ENCODE peak calls at places on chromosomes 6 and 20, in five cellular contexts. One of them, this sample, is unnamed.
A peak's percentile ranks its signal among the peaks of the same experiment; 100 is the strongest.

GRCh38 chr20:43919686-43920403 is 5.2 kb downstream of the TOX2 start:
- DNase-seq in LNCaP clone FGC: no peak
- DNase-seq in astrocyte of the spinal cord: no peak
- DNase-seq in progenitor cell of endocrine pancreas: no peak
- DNase-seq in choroid plexus epithelial cell: no peak
- DNase-seq in this sample: no peak

GRCh38 chr6:165961236-165961751 is 206.4 kb downstream of the TBXT start:
- DNase-seq in progenitor cell of endocrine pancreas: no peak
- DNase-seq in LNCaP clone FGC: no peak
- DNase-seq in astrocyte of the spinal cord: no peak
- DNase-seq in choroid plexus epithelial cell: no peak
- DNase-seq in this sample: no peak

GRCh38 chr6:11536795-11537194 is 754 bp upstream of the TMEM170B start:
- DNase-seq in choroid plexus epithelial cell: no peak
- DNase-seq in astrocyte of the spinal cord: no peak
- DNase-seq in LNCaP clone FGC: no peak
- DNase-seq in progenitor cell of endocrine pancreas: no peak
- DNase-seq in this sample: no peak

GRCh38 chr6:146905313-146905712 is 298.9 kb upstream of the STXBP5 start:
- DNase-seq in choroid plexus epithelial cell: peak; percentile 61
- DNase-seq in LNCaP clone FGC: peak; percentile 99
- DNase-seq in astrocyte of the spinal cord: peak; percentile 64
- DNase-seq in progenitor cell of endocrine pancreas: no peak
- DNase-seq in this sample: no peak

GRCh38 chr6:21808551-21809181 is 215.1 kb downstream of the SOX4 start:
- DNase-seq in astrocyte of the spinal cord: peak; percentile 59
- DNase-seq in progenitor cell of endocrine pancreas: no peak
- DNase-seq in choroid plexus epithelial cell: peak; percentile 78
- DNase-seq in LNCaP clone FGC: peak; percentile 59
- DNase-seq in this sample: no peak

GRCh38 chr6:118813795-118814194 is 80.2 kb upstream of the ASF1A start:
- DNase-seq in LNCaP clone FGC: no peak
- DNase-seq in progenitor cell of endocrine pancreas: no peak
- DNase-seq in astrocyte of the spinal cord: peak; percentile 59
- DNase-seq in choroid plexus epithelial cell: peak; percentile 72
- DNase-seq in this sample: no peak

GRCh38 chr20:38372830-38373229 is 26.5 kb downstream of the LBP start:
- DNase-seq in astrocyte of the spinal cord: no peak
- DNase-seq in progenitor cell of endocrine pancreas: no peak
- DNase-seq in choroid plexus epithelial cell: peak; percentile 17
- DNase-seq in LNCaP clone FGC: no peak
- DNase-seq in this sample: no peak

GRCh38 chr6:138211601-138212000 is 6.7 kb downstream of the PBOV1 start:
- DNase-seq in choroid plexus epithelial cell: no peak
- DNase-seq in LNCaP clone FGC: no peak
- DNase-seq in astrocyte of the spinal cord: no peak
- DNase-seq in progenitor cell of endocrine pancreas: no peak
- DNase-seq in this sample: no peak

GRCh38 chr20:58714340-58714922 is 21.8 kb downstream of the NPEPL1 start:
- DNase-seq in LNCaP clone FGC: no peak
- DNase-seq in choroid plexus epithelial cell: no peak
- DNase-seq in progenitor cell of endocrine pancreas: no peak
- DNase-seq in astrocyte of the spinal cord: no peak
- DNase-seq in this sample: no peak

GRCh38 chr6:89487864-89488263 is 54.9 kb downstream of the ANKRD6 start:
- DNase-seq in choroid plexus epithelial cell: no peak
- DNase-seq in astrocyte of the spinal cord: no peak
- DNase-seq in LNCaP clone FGC: no peak
- DNase-seq in progenitor cell of endocrine pancreas: no peak
- DNase-seq in this sample: no peak

GRCh38 chr20:472137-472846 is 10.0 kb upstream of the TBC1D20 start:
- DNase-seq in astrocyte of the spinal cord: no peak
- DNase-seq in LNCaP clone FGC: no peak
- DNase-seq in choroid plexus epithelial cell: no peak
- DNase-seq in progenitor cell of endocrine pancreas: no peak
- DNase-seq in this sample: no peak

GRCh38 chr6:14861491-14861943 is 384.4 kb upstream of the JARID2 start:
- DNase-seq in astrocyte of the spinal cord: no peak
- DNase-seq in LNCaP clone FGC: no peak
- DNase-seq in progenitor cell of endocrine pancreas: no peak
- DNase-seq in choroid plexus epithelial cell: no peak
- DNase-seq in this sample: no peak

GRCh38 chr6:153031335-153031955 is 28.9 kb upstream of the MTRF1L start:
- DNase-seq in astrocyte of the spinal cord: peak; percentile 17
- DNase-seq in choroid plexus epithelial cell: peak; percentile 34
- DNase-seq in progenitor cell of endocrine pancreas: no peak
- DNase-seq in LNCaP clone FGC: peak; percentile 69
- DNase-seq in this sample: no peak

GRCh38 chr20:35616465-35617396 is 1.1 kb downstream of the SPAG4 start:
- DNase-seq in choroid plexus epithelial cell: peak; percentile 100
- DNase-seq in progenitor cell of endocrine pancreas: peak; percentile 30
- DNase-seq in astrocyte of the spinal cord: peak; percentile 84
- DNase-seq in LNCaP clone FGC: peak; percentile 97
- DNase-seq in this sample: peak; percentile 59

GRCh38 chr6:20220345-20220744 is 8.1 kb upstream of the MBOAT1 start:
- DNase-seq in progenitor cell of endocrine pancreas: no peak
- DNase-seq in LNCaP clone FGC: no peak
- DNase-seq in astrocyte of the spinal cord: no peak
- DNase-seq in choroid plexus epithelial cell: no peak
- DNase-seq in this sample: no peak

GRCh38 chr6:169473663-169474062 is 220.0 kb upstream of the THBS2 start:
- DNase-seq in LNCaP clone FGC: no peak
- DNase-seq in progenitor cell of endocrine pancreas: no peak
- DNase-seq in choroid plexus epithelial cell: no peak
- DNase-seq in astrocyte of the spinal cord: no peak
- DNase-seq in this sample: no peak

GRCh38 chr6:142934599-142934998 is 10.4 kb downstream of the HIVEP2 start:
- DNase-seq in progenitor cell of endocrine pancreas: no peak
- DNase-seq in LNCaP clone FGC: no peak
- DNase-seq in choroid plexus epithelial cell: no peak
- DNase-seq in astrocyte of the spinal cord: no peak
- DNase-seq in this sample: no peak

GRCh38 chr6:35737413-35738211 is 780 bp downstream of the ARMC12 start:
- DNase-seq in choroid plexus epithelial cell: peak; percentile 95
- DNase-seq in LNCaP clone FGC: peak; percentile 75
- DNase-seq in astrocyte of the spinal cord: peak; percentile 83
- DNase-seq in progenitor cell of endocrine pancreas: no peak
- DNase-seq in this sample: no peak

GRCh38 chr20:20864346-20865096 is 152.1 kb upstream of the RALGAPA2 start:
- DNase-seq in LNCaP clone FGC: peak; percentile 41
- DNase-seq in progenitor cell of endocrine pancreas: no peak
- DNase-seq in astrocyte of the spinal cord: no peak
- DNase-seq in choroid plexus epithelial cell: peak; percentile 6
- DNase-seq in this sample: no peak

GRCh38 chr20:56566621-56567020 is 33.6 kb downstream of the FAM209B start:
- DNase-seq in astrocyte of the spinal cord: no peak
- DNase-seq in LNCaP clone FGC: peak; percentile 7
- DNase-seq in progenitor cell of endocrine pancreas: no peak
- DNase-seq in choroid plexus epithelial cell: no peak
- DNase-seq in this sample: no peak

GRCh38 chr20:50120935-50121693 is 8.2 kb upstream of the UBE2V1 start:
- DNase-seq in LNCaP clone FGC: peak; percentile 52
- DNase-seq in choroid plexus epithelial cell: peak; percentile 73
- DNase-seq in astrocyte of the spinal cord: peak; percentile 52
- DNase-seq in progenitor cell of endocrine pancreas: no peak
- DNase-seq in this sample: no peak

GRCh38 chr6:11692451-11693376 is 85.9 kb downstream of the ADTRP start:
- DNase-seq in choroid plexus epithelial cell: no peak
- DNase-seq in LNCaP clone FGC: no peak
- DNase-seq in progenitor cell of endocrine pancreas: no peak
- DNase-seq in astrocyte of the spinal cord: no peak
- DNase-seq in this sample: no peak

GRCh38 chr20:63253065-63253437 is 1.2 kb downstream of the NKAIN4 start:
- DNase-seq in progenitor cell of endocrine pancreas: no peak
- DNase-seq in astrocyte of the spinal cord: no peak
- DNase-seq in LNCaP clone FGC: no peak
- DNase-seq in choroid plexus epithelial cell: no peak
- DNase-seq in this sample: no peak

GRCh38 chr6:108526739-108527174 is 34.0 kb upstream of the FOXO3 start:
- DNase-seq in choroid plexus epithelial cell: peak; percentile 76
- DNase-seq in progenitor cell of endocrine pancreas: no peak
- DNase-seq in astrocyte of the spinal cord: peak; percentile 46
- DNase-seq in LNCaP clone FGC: no peak
- DNase-seq in this sample: no peak

GRCh38 chr20:5156670-5157448 is 30.1 kb downstream of the CDS2 start:
- DNase-seq in LNCaP clone FGC: no peak
- DNase-seq in progenitor cell of endocrine pancreas: no peak
- DNase-seq in astrocyte of the spinal cord: peak; percentile 35
- DNase-seq in choroid plexus epithelial cell: peak; percentile 41
- DNase-seq in this sample: no peak

GRCh38 chr6:167580512-167580911 is 246.2 kb upstream of the AFDN start:
- DNase-seq in astrocyte of the spinal cord: no peak
- DNase-seq in choroid plexus epithelial cell: no peak
- DNase-seq in progenitor cell of endocrine pancreas: no peak
- DNase-seq in LNCaP clone FGC: no peak
- DNase-seq in this sample: no peak

GRCh38 chr6:142395768-142396231 is 94.0 kb downstream of the ADGRG6 start:
- DNase-seq in progenitor cell of endocrine pancreas: no peak
- DNase-seq in LNCaP clone FGC: no peak
- DNase-seq in choroid plexus epithelial cell: peak; percentile 58
- DNase-seq in astrocyte of the spinal cord: peak; percentile 66
- DNase-seq in this sample: no peak

GRCh38 chr6:44439270-44440045 is 52.0 kb downstream of the CDC5L start:
- DNase-seq in choroid plexus epithelial cell: peak; percentile 89
- DNase-seq in astrocyte of the spinal cord: peak; percentile 74
- DNase-seq in LNCaP clone FGC: no peak
- DNase-seq in progenitor cell of endocrine pancreas: no peak
- DNase-seq in this sample: no peak

DNA sequence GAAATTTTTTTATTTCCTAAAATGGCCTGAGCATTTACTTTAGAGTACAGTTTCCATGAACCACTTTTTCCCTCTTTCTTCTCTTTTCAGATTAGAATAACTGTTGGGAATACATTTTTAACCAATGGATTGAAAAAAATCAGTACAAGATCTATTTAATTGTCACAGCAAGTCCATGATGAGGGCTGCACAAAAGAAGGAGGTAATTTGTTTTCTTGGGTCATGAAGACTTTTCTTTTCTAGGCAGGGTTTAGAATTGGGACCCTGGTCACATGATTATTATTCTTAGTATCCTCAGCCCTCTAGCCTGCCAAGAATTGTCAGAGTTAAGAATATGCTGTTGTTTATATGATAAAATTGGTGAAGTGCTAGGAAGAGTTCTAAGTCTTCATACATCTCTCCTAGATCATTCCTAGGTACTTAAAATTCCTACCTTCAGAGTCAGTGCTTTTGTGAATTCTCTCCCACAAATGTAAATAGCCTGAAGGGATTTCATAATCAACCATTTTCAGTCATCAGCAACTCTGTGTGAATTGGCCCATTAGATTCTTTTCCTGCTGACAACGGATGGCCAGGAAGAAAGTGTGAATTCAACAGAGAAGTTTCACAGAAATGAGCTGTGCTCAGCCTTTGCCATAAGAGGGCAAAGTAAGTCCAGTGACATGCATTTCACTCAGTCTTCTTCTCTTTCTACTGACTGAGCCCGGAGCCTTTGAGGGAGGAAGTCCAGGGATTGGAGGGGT is 32.4 kb upstream of the TPBG start:
- DNase-seq in progenitor cell of endocrine pancreas: no peak
- DNase-seq in LNCaP clone FGC: no peak
- DNase-seq in choroid plexus epithelial cell: peak; percentile 62
- DNase-seq in astrocyte of the spinal cord: peak; percentile 40
- DNase-seq in this sample: no peak
- TF ChIP-seq CTCF in progenitor cell of endocrine pancreas: peak; percentile 12
- TF ChIP-seq CTCF in LNCaP clone FGC: peak; percentile 27
- TF ChIP-seq CTCF in choroid plexus epithelial cell: peak; percentile 56
- TF ChIP-seq CTCF in astrocyte of the spinal cord: peak; percentile 53
- TF ChIP-seq CTCF in this sample: no peak

DNA sequence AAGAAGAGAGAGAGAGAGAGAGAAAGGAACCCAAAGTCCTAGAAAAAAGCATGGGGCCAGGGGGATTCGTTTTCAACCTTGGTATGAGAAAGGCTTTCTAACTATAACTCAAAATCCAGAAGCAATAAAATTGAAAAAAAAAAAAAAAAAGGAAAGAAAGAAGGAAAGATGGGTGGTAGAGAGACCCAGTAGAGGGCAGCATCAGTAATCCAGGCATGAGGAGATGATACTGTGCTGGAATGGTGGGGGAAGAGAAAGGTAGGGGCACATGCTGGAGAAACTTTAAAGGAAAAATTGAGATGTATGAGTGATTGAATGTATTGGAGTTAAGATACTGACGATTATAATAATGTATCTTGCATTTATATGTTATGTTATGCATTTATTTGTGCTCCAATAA is 1040.7 kb upstream of the FLRT3 start:
- DNase-seq in LNCaP clone FGC: no peak
- DNase-seq in progenitor cell of endocrine pancreas: no peak
- DNase-seq in choroid plexus epithelial cell: peak; percentile 2
- DNase-seq in astrocyte of the spinal cord: no peak
- DNase-seq in this sample: no peak
- TF ChIP-seq CTCF in LNCaP clone FGC: peak; percentile 31
- TF ChIP-seq CTCF in progenitor cell of endocrine pancreas: no peak
- TF ChIP-seq CTCF in choroid plexus epithelial cell: peak; percentile 41
- TF ChIP-seq CTCF in astrocyte of the spinal cord: peak; percentile 32
- TF ChIP-seq CTCF in this sample: no peak

DNA sequence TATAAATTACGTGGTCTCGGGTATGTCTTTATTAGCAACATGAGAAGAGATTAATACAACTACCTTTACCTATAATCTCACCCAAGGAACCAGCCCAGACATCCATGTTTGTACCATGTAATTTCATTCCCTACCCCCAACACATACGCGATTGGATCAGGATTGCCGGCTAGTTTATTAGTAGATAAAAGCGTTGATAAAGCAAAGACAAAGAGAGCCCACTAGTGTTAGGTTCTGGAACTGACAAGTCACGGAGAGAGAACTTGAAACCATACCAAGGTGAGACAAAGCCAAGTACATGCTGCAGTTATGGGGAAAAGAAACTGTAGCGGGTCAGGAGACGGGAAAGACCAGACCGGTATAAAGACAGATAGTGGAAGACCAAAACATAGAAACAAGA is 37.4 kb upstream of the FAM135A start:
- DNase-seq in choroid plexus epithelial cell: peak; percentile 8
- DNase-seq in LNCaP clone FGC: no peak
- DNase-seq in astrocyte of the spinal cord: no peak
- DNase-seq in progenitor cell of endocrine pancreas: no peak
- DNase-seq in this sample: no peak
- TF ChIP-seq CTCF in choroid plexus epithelial cell: peak; percentile 46
- TF ChIP-seq CTCF in LNCaP clone FGC: no peak
- TF ChIP-seq CTCF in astrocyte of the spinal cord: peak; percentile 34
- TF ChIP-seq CTCF in progenitor cell of endocrine pancreas: no peak
- TF ChIP-seq CTCF in this sample: peak; percentile 28

GRCh38 chr6:33315753-33316602 is 1.6 kb downstream of the ZBTB22 start:
- DNase-seq in choroid plexus epithelial cell: no peak
- DNase-seq in LNCaP clone FGC: no peak
- DNase-seq in progenitor cell of endocrine pancreas: no peak
- DNase-seq in astrocyte of the spinal cord: no peak
- DNase-seq in this sample: no peak

GRCh38 chr6:33317668-33318425 is at the start of gene ZBTB22:
- DNase-seq in choroid plexus epithelial cell: peak; percentile 100
- DNase-seq in progenitor cell of endocrine pancreas: peak; percentile 93
- DNase-seq in LNCaP clone FGC: peak; percentile 98
- DNase-seq in astrocyte of the spinal cord: peak; percentile 99
- DNase-seq in this sample: peak; percentile 97

GRCh38 chr6:33317418-33317667 is 201 bp downstream of the ZBTB22 start:
- DNase-seq in LNCaP clone FGC: no peak
- DNase-seq in choroid plexus epithelial cell: no peak
- DNase-seq in progenitor cell of endocrine pancreas: no peak
- DNase-seq in astrocyte of the spinal cord: no peak
- DNase-seq in this sample: no peak

GRCh38 chr6:33314943-33315752 is 1.3 kb upstream of the TAPBP start:
- DNase-seq in progenitor cell of endocrine pancreas: no peak
- DNase-seq in astrocyte of the spinal cord: peak; percentile 3
- DNase-seq in choroid plexus epithelial cell: peak; percentile 18
- DNase-seq in LNCaP clone FGC: no peak
- DNase-seq in this sample: no peak

GRCh38 chr6:33316603-33317417 is 734 bp downstream of the ZBTB22 start:
- DNase-seq in LNCaP clone FGC: no peak
- DNase-seq in astrocyte of the spinal cord: no peak
- DNase-seq in progenitor cell of endocrine pancreas: no peak
- DNase-seq in choroid plexus epithelial cell: no peak
- DNase-seq in this sample: no peak
- TF ChIP-seq CTCF in LNCaP clone FGC: no peak
- TF ChIP-seq CTCF in astrocyte of the spinal cord: no peak
- TF ChIP-seq CTCF in progenitor cell of endocrine pancreas: no peak
- TF ChIP-seq CTCF in choroid plexus epithelial cell: no peak
- TF ChIP-seq CTCF in this sample: no peak

This sample was measured in neural crest cell.